ENCODE peak calls at places on chromosomes 16 and 17, in seven cellular contexts. W is tibial nerve, I is neuronal stem cell, D is adrenal gland, U is fibroblast of lung, F is hepatocyte, C is A549. Y is an unnamed sample. For H3K9me3, the result is how much of the 10 kb centered on the place peaks cover.

GRCh38 chr17:7651097-7651958 is 602 bp downstream of the ATP1B2 start:
- DNase-seq in D (no peak), C (no peak), I (peak), W (no peak), F (peak), U (no peak), Y (no peak)

GRCh38 chr17:43020789-43021738 is 1.1 kb downstream of the VAT1 start:
- DNase-seq in F (peak), C (peak), D (peak), U (peak), W (peak), I (peak), Y (peak)

GRCh38 chr16:88461291-88462269 is 8.5 kb downstream of the ZFPM1 start:
- DNase-seq in I (no peak), U (peak), D (peak), W (no peak), F (peak), C (no peak), Y (no peak)

GRCh38 chr16:74226361-74226979 is 70.1 kb upstream of the PSMD7 start:
- DNase-seq in F (peak), D (no peak), I (peak), C (peak), W (no peak), U (peak), Y (no peak)

GRCh38 chr16:24035127-24035842 is 199.5 kb downstream of the PRKCB start:
- DNase-seq in C (no peak), W (no peak), F (no peak), D (no peak), U (no peak), I (no peak), Y (peak)

GRCh38 chr17:9409026-9409425 is 166.6 kb downstream of the STX8 start:
- DNase-seq in C (no peak), I (no peak), W (no peak), U (no peak), D (no peak), F (no peak), Y (no peak)

GRCh38 chr17:81332118-81332834 is 37.2 kb upstream of the SLC38A10 start:
- DNase-seq in F (no peak), C (no peak), U (no peak), D (no peak), W (no peak), I (no peak), Y (no peak)

GRCh38 chr16:66695474-66695934 is 1.0 kb downstream of the CMTM4 start:
- DNase-seq in F (no peak), W (no peak), U (no peak), D (no peak), C (no peak), I (no peak), Y (no peak)

GRCh38 chr17:40095944-40096791 is 4.2 kb downstream of the NR1D1 start:
- DNase-seq in D (peak), C (no peak), I (no peak), U (no peak), F (no peak), W (peak), Y (peak)

GRCh38 chr17:27848941-27849340 is 44.2 kb downstream of the LYRM9 start:
- DNase-seq in F (no peak), I (no peak), W (no peak), C (no peak), D (no peak), U (no peak), Y (no peak)

GRCh38 chr16:86848821-86849220 is 270.5 kb downstream of the FOXL1 start:
- DNase-seq in I (no peak), D (no peak), C (no peak), F (no peak), U (no peak), W (no peak), Y (no peak)

GRCh38 chr16:53412549-53412948 is 21.7 kb upstream of the RBL2 start:
- DNase-seq in U (no peak), F (no peak), W (no peak), C (no peak), D (no peak), I (no peak), Y (no peak)

GRCh38 chr17:15398736-15399331 is 57.4 kb upstream of the TEKT3 start:
- DNase-seq in D (peak), F (peak), I (no peak), U (peak), W (no peak), C (peak), Y (no peak)

GRCh38 chr17:57873261-57874057 is 23.6 kb upstream of the MRPS23 start:
- DNase-seq in F (no peak), W (no peak), U (no peak), D (no peak), I (no peak), C (no peak), Y (no peak)

GRCh38 chr17:82053130-82053529 is 1.4 kb downstream of the GPS1 start:
- DNase-seq in F (no peak), D (no peak), C (no peak), I (no peak), W (no peak), U (no peak), Y (peak)

GRCh38 chr16:53031323-53031942 is 21.3 kb downstream of the CHD9NB start:
- DNase-seq in U (no peak), I (no peak), C (no peak), F (no peak), D (no peak), W (no peak), Y (no peak)

GRCh38 chr16:88068476-88069396 is 117.5 kb downstream of the BANP start:
- DNase-seq in I (no peak), C (no peak), F (no peak), U (no peak), D (peak), W (no peak), Y (no peak)

GRCh38 chr16:934178-934577 is 36.6 kb downstream of the LMF1 start:
- DNase-seq in W (no peak), D (no peak), U (no peak), C (no peak), F (no peak), I (no peak), Y (no peak)

GRCh38 chr17:4584125-4584834 is at the start of gene SMTNL2:
- DNase-seq in F (peak), D (no peak), U (no peak), W (no peak), C (no peak), I (no peak), Y (no peak)

GRCh38 chr16:15854906-15855703 is 1.7 kb downstream of the MYH11 start:
- DNase-seq in D (no peak), W (no peak), U (no peak), I (no peak), C (no peak), F (no peak), Y (no peak)

GRCh38 chr17:19707728-19708221 is 8.6 kb downstream of the SLC47A2 start:
- DNase-seq in U (no peak), I (no peak), F (no peak), C (no peak), W (no peak), D (no peak), Y (no peak)

GRCh38 chr17:8707232-8707590 is 37.4 kb downstream of the CCDC42 start:
- DNase-seq in D (no peak), W (no peak), I (no peak), F (no peak), U (no peak), C (no peak), Y (no peak)

GRCh38 chr16:48261569-48261968 is 14.2 kb upstream of the ABCC11 start:
- DNase-seq in D (no peak), W (no peak), U (no peak), C (no peak), I (no peak), F (no peak), Y (no peak)

GRCh38 chr17:62591323-62591722 is 36.1 kb upstream of the MRC2 start:
- DNase-seq in C (no peak), U (no peak), F (no peak), W (peak), I (no peak), D (no peak), Y (no peak)
- H3K9me3 ChIP-seq in C (under half), U (under half), F (under half), W (under half), I (under half), D (under half), Y (under half)

DNA sequence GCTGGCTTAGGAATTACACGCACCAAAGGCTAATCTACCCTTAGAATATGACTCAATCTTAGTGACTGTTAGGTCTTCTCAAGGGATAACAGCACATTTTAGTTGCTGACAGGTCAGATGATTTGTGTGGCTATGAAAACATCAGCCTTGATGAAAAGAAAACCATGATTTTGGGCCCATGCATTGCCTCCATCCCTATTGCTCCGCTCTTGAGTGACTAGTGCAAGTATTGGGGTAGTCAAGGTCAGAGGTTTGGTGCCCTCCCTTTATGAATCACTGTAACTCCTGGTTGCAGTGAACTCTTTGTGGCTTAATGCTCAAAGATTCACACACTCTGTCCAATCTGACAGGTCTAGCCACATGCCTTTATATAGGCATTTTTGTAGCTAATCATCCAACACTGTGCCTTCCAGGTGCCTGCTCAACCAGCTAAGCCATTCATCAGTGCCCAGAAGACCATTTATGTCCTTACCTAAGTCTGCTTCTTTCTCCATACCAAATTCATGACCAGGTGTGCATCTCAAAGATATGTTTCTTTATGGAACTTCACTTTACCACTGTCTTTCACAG is 251.6 kb downstream of the KCNJ2 start:
- DNase-seq in U (no peak), F (no peak), C (no peak), W (no peak), D (no peak), I (no peak), Y (no peak)
- H3K9me3 ChIP-seq in U (under half), F (under half), C (under half), W (under half), D (under half), I (under half), Y (under half)

GRCh38 chr16:69003500-69003899 is 102.0 kb upstream of the HAS3 start:
- DNase-seq in C (peak), F (no peak), U (no peak), W (no peak), I (no peak), D (no peak), Y (no peak)
- H3K9me3 ChIP-seq in C (under half), F (under half), U (under half), W (under half), I (under half), D (under half), Y (under half)

DNA sequence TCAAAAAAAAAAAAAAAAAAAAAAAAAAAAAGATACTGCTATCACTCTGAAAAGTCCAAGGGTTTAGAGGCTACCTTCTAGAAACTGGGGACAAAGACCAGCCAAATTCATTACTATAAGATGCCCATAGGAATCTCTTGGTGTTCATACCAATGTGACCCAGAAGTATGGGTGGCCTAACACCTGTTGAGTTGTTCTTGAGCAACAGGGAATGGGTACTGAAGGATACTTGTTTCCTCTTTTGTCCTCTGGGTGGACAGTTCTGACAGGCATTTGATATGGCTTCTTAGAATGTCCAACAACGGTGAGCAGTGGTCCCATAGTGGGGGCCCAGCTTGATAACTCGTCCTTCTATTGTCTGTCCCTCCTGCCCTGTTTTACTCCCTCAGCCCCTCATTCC is 141.4 kb upstream of the PLEKHM1 start:
- DNase-seq in D (no peak), C (no peak), U (no peak), F (no peak), W (no peak), I (no peak), Y (no peak)
- H3K9me3 ChIP-seq in D (under half), C (under half), U (under half), F (under half), W (under half), I (under half), Y (under half)

GRCh38 chr16:3295783-3296182 is 9.4 kb downstream of the TIGD7 start:
- DNase-seq in I (no peak), D (no peak), U (no peak), F (no peak), W (no peak), C (no peak), Y (no peak)

GRCh38 chr16:3292604-3293003 is 9.3 kb downstream of the ZNF263 start:
- DNase-seq in F (no peak), W (no peak), I (no peak), C (no peak), U (no peak), D (no peak), Y (no peak)

GRCh38 chr16:3289998-3290673 is 6.8 kb downstream of the ZNF263 start:
- DNase-seq in I (no peak), D (no peak), F (no peak), C (peak), U (no peak), W (no peak), Y (no peak)

DNA sequence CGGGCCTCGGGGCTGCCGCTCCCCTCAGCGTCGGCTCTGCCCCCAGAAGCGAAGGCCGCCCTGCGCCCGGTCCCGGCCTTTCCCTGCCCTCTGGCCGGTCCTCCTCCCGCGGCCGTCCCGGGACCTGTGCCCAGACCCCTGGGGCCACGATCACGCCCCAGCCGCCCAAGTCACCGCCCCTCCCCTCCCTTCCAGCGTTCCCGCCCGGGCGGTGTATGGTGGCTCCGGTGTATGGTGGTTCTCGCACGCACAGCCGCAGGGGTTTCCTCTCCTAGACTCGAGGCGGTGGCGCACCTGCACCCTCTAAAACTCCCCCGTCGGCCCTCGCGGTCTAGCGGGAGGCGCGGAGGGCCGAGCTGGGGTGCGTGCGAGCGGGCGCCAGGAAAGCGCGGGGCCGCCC is 10.0 kb downstream of the TIGD7 start:
- DNase-seq in C (no peak), D (no peak), U (no peak), W (no peak), I (no peak), F (no peak), Y (no peak)
- H3K9me3 ChIP-seq in C (half or more), D (half or more), U (under half), W (under half), I (half or more), F (under half), Y (under half)

DNA sequence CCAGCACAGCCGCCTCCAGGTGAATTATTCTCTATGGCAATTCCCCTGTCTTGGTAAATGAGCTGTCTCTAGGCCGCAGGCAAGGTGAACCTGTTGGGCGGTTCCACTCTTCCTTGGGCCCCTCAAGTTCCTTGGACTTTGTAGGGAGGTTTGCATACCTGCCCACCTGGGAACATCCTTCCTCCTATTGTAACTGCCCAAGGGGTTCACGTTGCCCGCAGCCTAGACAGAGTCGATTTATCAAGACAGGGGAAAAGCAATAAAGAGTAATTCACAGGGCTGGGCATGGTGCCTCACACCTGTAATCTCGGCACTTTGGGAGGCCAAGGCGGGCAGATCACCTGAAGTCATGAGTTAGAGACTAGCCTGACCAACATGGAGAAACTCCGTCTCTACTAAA is 122.5 kb downstream of the KCNJ18 start:
- DNase-seq in I (no peak), W (no peak), C (no peak), U (no peak), F (no peak), D (no peak), Y (no peak)
- H3K9me3 ChIP-seq in I (under half), W (under half), C (under half), U (under half), F (under half), D (under half), Y (under half)

DNA sequence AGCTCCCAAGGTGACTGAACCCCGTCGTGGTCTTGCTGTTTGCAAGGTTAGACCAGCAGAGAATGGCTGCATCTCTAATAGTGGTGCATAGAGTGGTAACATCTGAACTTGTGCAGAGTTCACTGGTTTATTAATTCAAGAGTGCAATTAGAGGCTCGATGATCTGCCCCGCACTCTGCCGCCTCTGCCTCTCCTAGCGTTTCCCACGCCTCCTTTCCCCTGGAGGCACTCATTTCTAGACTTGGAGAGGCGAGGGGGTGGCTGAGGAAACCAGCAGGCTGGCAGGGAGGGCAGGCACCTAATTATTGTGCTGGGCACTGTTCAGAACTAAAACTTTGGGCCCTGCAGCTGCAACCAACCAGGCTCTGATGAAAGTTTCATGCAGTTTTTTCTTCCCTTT is 363.5 kb upstream of the EEF2KMT start:
- DNase-seq in F (no peak), W (no peak), C (no peak), D (no peak), U (no peak), I (no peak), Y (no peak)
- H3K9me3 ChIP-seq in F (under half), W (under half), C (under half), D (under half), U (under half), I (under half), Y (under half)

DNA sequence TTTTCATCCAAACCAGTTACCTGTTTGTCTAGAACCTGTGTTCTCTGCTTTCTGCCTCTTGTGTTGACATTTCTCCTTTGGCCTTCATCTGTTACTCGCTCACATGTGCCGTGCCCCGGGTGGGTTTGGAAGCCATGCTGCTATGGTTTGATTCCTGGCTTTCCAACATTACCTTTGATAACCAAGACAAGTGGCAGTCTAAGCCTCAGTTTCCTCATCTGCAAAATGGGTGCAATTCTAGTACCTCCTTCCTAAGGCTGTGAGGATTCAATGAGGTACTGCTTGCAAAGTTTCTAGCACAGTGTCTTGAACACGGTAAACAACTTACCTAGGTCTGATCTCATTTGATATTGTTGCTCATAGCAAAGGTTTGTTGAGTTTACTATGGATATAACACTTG is 665.0 kb downstream of the WWOX start:
- DNase-seq in C (no peak), D (no peak), F (no peak), I (no peak), U (no peak), W (no peak), Y (no peak)
- H3K9me3 ChIP-seq in C (under half), D (under half), F (under half), I (under half), U (under half), W (under half), Y (under half)

GRCh38 chr17:83203073-83203471 is 123.7 kb downstream of the METRNL start:
- DNase-seq in I (no peak), F (peak), D (peak), W (peak), U (peak), C (no peak), Y (no peak)
- H3K9me3 ChIP-seq in I (under half), F (under half), D (under half), W (under half), U (under half), C (under half), Y (under half)

DNA sequence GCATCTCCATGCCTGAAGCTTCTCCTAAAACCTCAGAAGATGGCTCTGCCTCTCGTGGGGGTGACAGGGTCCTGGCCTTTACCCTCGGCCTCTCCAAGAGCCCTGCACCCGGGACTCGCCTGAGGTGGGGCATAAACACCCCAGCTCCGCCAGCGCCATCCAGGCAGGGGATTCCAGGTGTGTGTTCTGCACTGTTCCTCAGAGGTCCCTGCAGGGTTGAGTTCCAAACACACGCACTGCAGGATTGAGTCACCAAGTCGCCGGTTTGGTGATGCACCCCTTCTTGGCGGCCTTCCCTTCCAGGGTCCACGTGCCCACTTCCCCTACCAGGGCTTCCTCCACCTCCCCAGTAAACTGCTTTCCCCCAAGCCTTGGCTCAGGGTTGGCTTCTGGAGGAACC is 40.0 kb upstream of the RBFOX3 start:
- DNase-seq in U (no peak), W (no peak), C (no peak), F (no peak), I (no peak), D (no peak), Y (no peak)
- H3K9me3 ChIP-seq in U (under half), W (under half), C (under half), F (under half), I (under half), D (under half), Y (under half)